ENCODE peak calls at places on chromosomes 13 and 19, in eight cellular contexts. One of them, this sample, is unnamed.

GRCh38 chr19:42553292-42554045 is 25.2 kb upstream of the CEACAM1 start:
- DNase-seq in A549: no peak
- DNase-seq in uterus: no peak
- DNase-seq in Peyer's patch: no peak
- DNase-seq in gastrocnemius medialis: no peak
- DNase-seq in spleen: peak; percentile 75
- DNase-seq in IMR-90: peak; percentile 67
- DNase-seq in heart left ventricle: peak; percentile 46
- DNase-seq in this sample: no peak

GRCh38 chr19:45307361-45307760 is 15.3 kb downstream of the CKM start:
- DNase-seq in A549: no peak
- DNase-seq in uterus: no peak
- DNase-seq in Peyer's patch: no peak
- DNase-seq in gastrocnemius medialis: no peak
- DNase-seq in spleen: no peak
- DNase-seq in IMR-90: no peak
- DNase-seq in heart left ventricle: no peak
- DNase-seq in this sample: no peak

GRCh38 chr19:45439569-45440258 is 16.0 kb upstream of the ERCC1 start:
- DNase-seq in A549: peak; percentile 74
- DNase-seq in uterus: peak; percentile 90
- DNase-seq in Peyer's patch: peak; percentile 95
- DNase-seq in gastrocnemius medialis: peak; percentile 80
- DNase-seq in spleen: peak; percentile 96
- DNase-seq in IMR-90: peak; percentile 72
- DNase-seq in heart left ventricle: peak; percentile 92
- DNase-seq in this sample: peak; percentile 95

GRCh38 chr19:7197760-7198696 is 96.2 kb downstream of the INSR start:
- DNase-seq in A549: peak; percentile 72
- DNase-seq in uterus: peak; percentile 92
- DNase-seq in Peyer's patch: peak; percentile 95
- DNase-seq in gastrocnemius medialis: peak; percentile 91
- DNase-seq in spleen: peak; percentile 98
- DNase-seq in IMR-90: peak; percentile 94
- DNase-seq in heart left ventricle: peak; percentile 94
- DNase-seq in this sample: peak; percentile 97

GRCh38 chr19:787551-787950 is 9.7 kb upstream of the PTBP1 start:
- DNase-seq in A549: no peak
- DNase-seq in uterus: no peak
- DNase-seq in Peyer's patch: no peak
- DNase-seq in gastrocnemius medialis: no peak
- DNase-seq in spleen: no peak
- DNase-seq in IMR-90: no peak
- DNase-seq in heart left ventricle: no peak
- DNase-seq in this sample: no peak

GRCh38 chr19:12374026-12374425 is 8.5 kb upstream of the ZNF442 start:
- DNase-seq in A549: no peak
- DNase-seq in uterus: no peak
- DNase-seq in Peyer's patch: no peak
- DNase-seq in gastrocnemius medialis: no peak
- DNase-seq in spleen: no peak
- DNase-seq in IMR-90: no peak
- DNase-seq in heart left ventricle: no peak
- DNase-seq in this sample: no peak

GRCh38 chr19:41230067-41230857 is 11.2 kb downstream of the AXL start:
- DNase-seq in A549: no peak
- DNase-seq in uterus: no peak
- DNase-seq in Peyer's patch: no peak
- DNase-seq in gastrocnemius medialis: no peak
- DNase-seq in spleen: no peak
- DNase-seq in IMR-90: no peak
- DNase-seq in heart left ventricle: no peak
- DNase-seq in this sample: no peak

GRCh38 chr13:61148211-61148610 is 267.4 kb downstream of the PCDH20 start:
- DNase-seq in A549: no peak
- DNase-seq in uterus: no peak
- DNase-seq in Peyer's patch: no peak
- DNase-seq in gastrocnemius medialis: no peak
- DNase-seq in spleen: no peak
- DNase-seq in IMR-90: no peak
- DNase-seq in heart left ventricle: no peak
- DNase-seq in this sample: no peak

GRCh38 chr19:16366433-16367268 is 42.0 kb downstream of the KLF2 start:
- DNase-seq in A549: no peak
- DNase-seq in uterus: no peak
- DNase-seq in Peyer's patch: peak; percentile 71
- DNase-seq in gastrocnemius medialis: peak; percentile 73
- DNase-seq in spleen: peak; percentile 85
- DNase-seq in IMR-90: no peak
- DNase-seq in heart left ventricle: peak; percentile 24
- DNase-seq in this sample: peak; percentile 48

GRCh38 chr19:39413269-39413902 is 917 bp downstream of the PLEKHG2 start:
- DNase-seq in A549: peak; percentile 74
- DNase-seq in uterus: peak; percentile 71
- DNase-seq in Peyer's patch: peak; percentile 75
- DNase-seq in gastrocnemius medialis: no peak
- DNase-seq in spleen: peak; percentile 91
- DNase-seq in IMR-90: peak; percentile 60
- DNase-seq in heart left ventricle: peak; percentile 84
- DNase-seq in this sample: peak; percentile 91

GRCh38 chr13:94239135-94239534 is 240.3 kb downstream of the DCT start:
- DNase-seq in A549: no peak
- DNase-seq in uterus: no peak
- DNase-seq in Peyer's patch: no peak
- DNase-seq in gastrocnemius medialis: no peak
- DNase-seq in spleen: no peak
- DNase-seq in IMR-90: peak; percentile 87
- DNase-seq in heart left ventricle: no peak
- DNase-seq in this sample: no peak

GRCh38 chr13:51827254-51827653 is 17.7 kb downstream of the TMEM272 start:
- DNase-seq in A549: no peak
- DNase-seq in uterus: no peak
- DNase-seq in Peyer's patch: no peak
- DNase-seq in gastrocnemius medialis: no peak
- DNase-seq in spleen: no peak
- DNase-seq in IMR-90: no peak
- DNase-seq in heart left ventricle: no peak
- DNase-seq in this sample: no peak

GRCh38 chr13:47747901-47748300 is 253.2 kb downstream of the SUCLA2 start:
- DNase-seq in A549: no peak
- DNase-seq in uterus: no peak
- DNase-seq in Peyer's patch: no peak
- DNase-seq in gastrocnemius medialis: no peak
- DNase-seq in spleen: no peak
- DNase-seq in IMR-90: no peak
- DNase-seq in heart left ventricle: no peak
- DNase-seq in this sample: no peak

GRCh38 chr19:57192993-57193392 is 1.7 kb downstream of the ZNF264 start:
- DNase-seq in A549: no peak
- DNase-seq in uterus: no peak
- DNase-seq in Peyer's patch: no peak
- DNase-seq in gastrocnemius medialis: no peak
- DNase-seq in spleen: no peak
- DNase-seq in IMR-90: no peak
- DNase-seq in heart left ventricle: no peak
- DNase-seq in this sample: no peak

GRCh38 chr13:61045197-61045596 is 370.5 kb downstream of the PCDH20 start:
- DNase-seq in A549: no peak
- DNase-seq in uterus: no peak
- DNase-seq in Peyer's patch: no peak
- DNase-seq in gastrocnemius medialis: no peak
- DNase-seq in spleen: no peak
- DNase-seq in IMR-90: no peak
- DNase-seq in heart left ventricle: no peak
- DNase-seq in this sample: no peak

GRCh38 chr19:43672061-43672679 is 2.2 kb upstream of the PLAUR start:
- DNase-seq in A549: no peak
- DNase-seq in uterus: no peak
- DNase-seq in Peyer's patch: no peak
- DNase-seq in gastrocnemius medialis: no peak
- DNase-seq in spleen: no peak
- DNase-seq in IMR-90: no peak
- DNase-seq in heart left ventricle: no peak
- DNase-seq in this sample: no peak

GRCh38 chr19:644363-644762 is 4.7 kb downstream of the FGF22 start:
- DNase-seq in A549: no peak
- DNase-seq in uterus: no peak
- DNase-seq in Peyer's patch: no peak
- DNase-seq in gastrocnemius medialis: no peak
- DNase-seq in spleen: no peak
- DNase-seq in IMR-90: no peak
- DNase-seq in heart left ventricle: no peak
- DNase-seq in this sample: no peak

GRCh38 chr13:105918842-105919741 is 616.4 kb downstream of the EFNB2 start:
- DNase-seq in A549: peak; percentile 51
- DNase-seq in uterus: no peak
- DNase-seq in Peyer's patch: peak; percentile 84
- DNase-seq in gastrocnemius medialis: no peak
- DNase-seq in spleen: no peak
- DNase-seq in IMR-90: peak; percentile 82
- DNase-seq in heart left ventricle: peak; percentile 43
- DNase-seq in this sample: no peak

GRCh38 chr19:7522923-7523667 is 671 bp downstream of the MCOLN1 start:
- DNase-seq in A549: no peak
- DNase-seq in uterus: no peak
- DNase-seq in Peyer's patch: no peak
- DNase-seq in gastrocnemius medialis: no peak
- DNase-seq in spleen: peak; percentile 84
- DNase-seq in IMR-90: no peak
- DNase-seq in heart left ventricle: no peak
- DNase-seq in this sample: peak; percentile 80

GRCh38 chr19:1026189-1027019 is at the start of gene CNN2:
- DNase-seq in A549: peak; percentile 69
- DNase-seq in uterus: peak; percentile 80
- DNase-seq in Peyer's patch: peak; percentile 91
- DNase-seq in gastrocnemius medialis: no peak
- DNase-seq in spleen: peak; percentile 95
- DNase-seq in IMR-90: peak; percentile 67
- DNase-seq in heart left ventricle: peak; percentile 84
- DNase-seq in this sample: peak; percentile 93

GRCh38 chr13:67619346-67619745 is 389.2 kb upstream of the PCDH9 start:
- DNase-seq in A549: no peak
- DNase-seq in uterus: no peak
- DNase-seq in Peyer's patch: no peak
- DNase-seq in gastrocnemius medialis: no peak
- DNase-seq in spleen: no peak
- DNase-seq in IMR-90: peak; percentile 59
- DNase-seq in heart left ventricle: no peak
- DNase-seq in this sample: no peak

GRCh38 chr19:55301459-55302331 is 17.9 kb downstream of the BRSK1 start:
- DNase-seq in A549: peak; percentile 100
- DNase-seq in uterus: peak; percentile 85
- DNase-seq in Peyer's patch: peak; percentile 96
- DNase-seq in gastrocnemius medialis: peak; percentile 53
- DNase-seq in spleen: peak; percentile 97
- DNase-seq in IMR-90: peak; percentile 62
- DNase-seq in heart left ventricle: peak; percentile 90
- DNase-seq in this sample: peak; percentile 93
- TF ChIP-seq POLR2A in A549: peak; percentile 56
- TF ChIP-seq POLR2A in uterus: peak; percentile 8
- TF ChIP-seq POLR2A in Peyer's patch: no peak
- TF ChIP-seq POLR2A in gastrocnemius medialis: no peak
- TF ChIP-seq POLR2A in spleen: no peak
- TF ChIP-seq POLR2A in IMR-90: no peak
- TF ChIP-seq POLR2A in heart left ventricle: no peak
- TF ChIP-seq POLR2A in this sample: no peak

GRCh38 chr19:14048439-14049153 is 13.3 kb downstream of the PALM3 start:
- DNase-seq in A549: peak; percentile 54
- DNase-seq in uterus: no peak
- DNase-seq in Peyer's patch: peak; percentile 84
- DNase-seq in gastrocnemius medialis: no peak
- DNase-seq in spleen: peak; percentile 90
- DNase-seq in IMR-90: no peak
- DNase-seq in heart left ventricle: no peak
- DNase-seq in this sample: no peak
- TF ChIP-seq CTCF in A549: peak; percentile 30
- TF ChIP-seq CTCF in uterus: peak; percentile 44
- TF ChIP-seq CTCF in Peyer's patch: peak; percentile 76
- TF ChIP-seq CTCF in gastrocnemius medialis: peak; percentile 82
- TF ChIP-seq CTCF in spleen: peak; percentile 95
- TF ChIP-seq CTCF in IMR-90: peak; percentile 58
- TF ChIP-seq CTCF in heart left ventricle: peak; percentile 75
- TF ChIP-seq CTCF in this sample: peak; percentile 47

GRCh38 chr19:3605770-3606169 is 905 bp downstream of the TBXA2R start:
- DNase-seq in A549: no peak
- DNase-seq in uterus: no peak
- DNase-seq in Peyer's patch: no peak
- DNase-seq in gastrocnemius medialis: no peak
- DNase-seq in spleen: no peak
- DNase-seq in IMR-90: no peak
- DNase-seq in heart left ventricle: no peak
- DNase-seq in this sample: no peak

GRCh38 chr19:3608079-3608641 is 1.5 kb upstream of the TBXA2R start:
- DNase-seq in A549: no peak
- DNase-seq in uterus: no peak
- DNase-seq in Peyer's patch: no peak
- DNase-seq in gastrocnemius medialis: no peak
- DNase-seq in spleen: no peak
- DNase-seq in IMR-90: no peak
- DNase-seq in heart left ventricle: no peak
- DNase-seq in this sample: no peak

GRCh38 chr19:3607398-3608078 is 863 bp upstream of the TBXA2R start:
- DNase-seq in A549: no peak
- DNase-seq in uterus: no peak
- DNase-seq in Peyer's patch: no peak
- DNase-seq in gastrocnemius medialis: no peak
- DNase-seq in spleen: peak; percentile 80
- DNase-seq in IMR-90: no peak
- DNase-seq in heart left ventricle: peak; percentile 85
- DNase-seq in this sample: no peak

GRCh38 chr19:3606174-3606689 is 443 bp downstream of the TBXA2R start:
- DNase-seq in A549: no peak
- DNase-seq in uterus: no peak
- DNase-seq in Peyer's patch: peak; percentile 79
- DNase-seq in gastrocnemius medialis: no peak
- DNase-seq in spleen: peak; percentile 85
- DNase-seq in IMR-90: no peak
- DNase-seq in heart left ventricle: no peak
- DNase-seq in this sample: peak; percentile 75

GRCh38 chr19:3606690-3607289 is at the start of gene TBXA2R:
- DNase-seq in A549: peak; percentile 70
- DNase-seq in uterus: peak; percentile 83
- DNase-seq in Peyer's patch: peak; percentile 87
- DNase-seq in gastrocnemius medialis: no peak
- DNase-seq in spleen: peak; percentile 91
- DNase-seq in IMR-90: peak; percentile 43
- DNase-seq in heart left ventricle: peak; percentile 82
- DNase-seq in this sample: peak; percentile 90
- TF ChIP-seq POLR2A in A549: no peak
- TF ChIP-seq POLR2A in uterus: no peak
- TF ChIP-seq POLR2A in Peyer's patch: no peak
- TF ChIP-seq POLR2A in gastrocnemius medialis: peak; percentile 19
- TF ChIP-seq POLR2A in spleen: no peak
- TF ChIP-seq POLR2A in IMR-90: no peak
- TF ChIP-seq POLR2A in heart left ventricle: peak; percentile 30
- TF ChIP-seq POLR2A in this sample: peak; percentile 15

DNA sequence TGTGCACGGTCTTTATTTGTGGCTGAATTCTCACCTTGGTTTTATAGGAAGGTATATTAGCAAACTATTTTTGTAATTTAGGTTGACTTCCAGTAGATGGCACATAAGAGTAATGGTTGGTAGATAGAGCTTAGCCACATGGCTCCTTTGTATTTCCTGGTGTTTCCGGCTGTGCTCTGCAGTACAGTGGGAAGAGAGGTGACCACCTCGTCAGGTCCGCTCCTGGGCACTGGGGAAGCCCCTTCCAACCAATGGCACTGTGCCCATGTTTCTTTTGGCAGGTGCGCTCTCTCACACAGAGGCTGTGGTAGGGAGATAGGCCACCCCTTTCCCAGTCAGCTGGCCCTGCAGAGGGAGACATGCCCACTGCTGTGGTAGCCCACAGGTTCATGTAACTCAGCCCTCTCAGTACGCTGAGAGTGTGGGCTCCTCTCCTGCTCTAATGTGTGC is 74.3 kb upstream of the ATP12A start:
- DNase-seq in A549: no peak
- DNase-seq in uterus: no peak
- DNase-seq in Peyer's patch: no peak
- DNase-seq in gastrocnemius medialis: no peak
- DNase-seq in spleen: no peak
- DNase-seq in IMR-90: peak; percentile 11
- DNase-seq in heart left ventricle: no peak
- DNase-seq in this sample: no peak
- TF ChIP-seq CTCF in A549: peak; percentile 15
- TF ChIP-seq CTCF in uterus: no peak
- TF ChIP-seq CTCF in Peyer's patch: peak; percentile 78
- TF ChIP-seq CTCF in gastrocnemius medialis: no peak
- TF ChIP-seq CTCF in spleen: no peak
- TF ChIP-seq CTCF in IMR-90: peak; percentile 31
- TF ChIP-seq CTCF in heart left ventricle: no peak
- TF ChIP-seq CTCF in this sample: no peak

This sample was measured in sigmoid colon.